ENCODE peak calls at places on chromosomes 2 and 18, in five cellular contexts. One of them, this sample, is unnamed.

GRCh38 chr18:32160547-32160946 is 29.3 kb upstream of the MEP1B start:
- DNase-seq in upper lobe of left lung: no peak
- DNase-seq in dorsolateral prefrontal cortex: no peak
- DNase-seq in choroid plexus epithelial cell: no peak
- DNase-seq in AG09309: no peak
- DNase-seq in this sample: no peak

GRCh38 chr2:36461039-36461681 is 105.6 kb downstream of the CRIM1 start:
- DNase-seq in dorsolateral prefrontal cortex: no peak
- DNase-seq in upper lobe of left lung: no peak
- DNase-seq in AG09309: peak
- DNase-seq in choroid plexus epithelial cell: peak
- DNase-seq in this sample: peak

GRCh38 chr2:128445533-128445900 is 126.8 kb upstream of the HS6ST1 start:
- DNase-seq in upper lobe of left lung: no peak
- DNase-seq in AG09309: no peak
- DNase-seq in dorsolateral prefrontal cortex: no peak
- DNase-seq in choroid plexus epithelial cell: no peak
- DNase-seq in this sample: no peak

GRCh38 chr2:234135750-234136221 is 85.3 kb downstream of the SPP2 start:
- DNase-seq in dorsolateral prefrontal cortex: peak
- DNase-seq in choroid plexus epithelial cell: peak
- DNase-seq in upper lobe of left lung: peak
- DNase-seq in AG09309: peak
- DNase-seq in this sample: peak

GRCh38 chr18:3616142-3616541 is 166.2 kb downstream of the TGIF1 start:
- DNase-seq in upper lobe of left lung: no peak
- DNase-seq in choroid plexus epithelial cell: no peak
- DNase-seq in dorsolateral prefrontal cortex: no peak
- DNase-seq in AG09309: no peak
- DNase-seq in this sample: no peak

GRCh38 chr2:20027715-20028434 is 15.4 kb upstream of the MATN3 start:
- DNase-seq in AG09309: no peak
- DNase-seq in upper lobe of left lung: no peak
- DNase-seq in dorsolateral prefrontal cortex: no peak
- DNase-seq in choroid plexus epithelial cell: peak
- DNase-seq in this sample: no peak

GRCh38 chr2:163207706-163208370 is 369.3 kb upstream of the KCNH7 start:
- DNase-seq in dorsolateral prefrontal cortex: no peak
- DNase-seq in upper lobe of left lung: no peak
- DNase-seq in choroid plexus epithelial cell: no peak
- DNase-seq in AG09309: no peak
- DNase-seq in this sample: no peak

GRCh38 chr18:159037-159652 is 788 bp downstream of the USP14 start:
- DNase-seq in choroid plexus epithelial cell: peak
- DNase-seq in dorsolateral prefrontal cortex: no peak
- DNase-seq in AG09309: no peak
- DNase-seq in upper lobe of left lung: no peak
- DNase-seq in this sample: no peak

GRCh38 chr2:20093263-20094141 is 42.1 kb upstream of the LAPTM4A start:
- DNase-seq in AG09309: peak
- DNase-seq in choroid plexus epithelial cell: peak
- DNase-seq in upper lobe of left lung: no peak
- DNase-seq in dorsolateral prefrontal cortex: no peak
- DNase-seq in this sample: peak

GRCh38 chr18:23038712-23039111 is 96.6 kb upstream of the CABLES1 start:
- DNase-seq in upper lobe of left lung: no peak
- DNase-seq in choroid plexus epithelial cell: peak
- DNase-seq in AG09309: peak
- DNase-seq in dorsolateral prefrontal cortex: no peak
- DNase-seq in this sample: no peak

GRCh38 chr2:164044637-164045036 is 308.8 kb upstream of the FIGN start:
- DNase-seq in dorsolateral prefrontal cortex: no peak
- DNase-seq in AG09309: no peak
- DNase-seq in upper lobe of left lung: no peak
- DNase-seq in choroid plexus epithelial cell: no peak
- DNase-seq in this sample: no peak

GRCh38 chr2:241009601-241010530 is 11.4 kb downstream of the SNED1 start:
- DNase-seq in upper lobe of left lung: peak
- DNase-seq in AG09309: peak
- DNase-seq in choroid plexus epithelial cell: peak
- DNase-seq in dorsolateral prefrontal cortex: no peak
- DNase-seq in this sample: peak

GRCh38 chr2:130841741-130842365 is 5.1 kb downstream of the ARHGEF4 start:
- DNase-seq in choroid plexus epithelial cell: no peak
- DNase-seq in AG09309: no peak
- DNase-seq in upper lobe of left lung: no peak
- DNase-seq in dorsolateral prefrontal cortex: no peak
- DNase-seq in this sample: no peak

GRCh38 chr2:46701152-46701551 is 214.5 kb downstream of the MCFD2 start:
- DNase-seq in dorsolateral prefrontal cortex: no peak
- DNase-seq in choroid plexus epithelial cell: peak
- DNase-seq in upper lobe of left lung: no peak
- DNase-seq in AG09309: no peak
- DNase-seq in this sample: no peak

GRCh38 chr2:236730393-236730792 is 160.8 kb downstream of the ACKR3 start:
- DNase-seq in upper lobe of left lung: no peak
- DNase-seq in choroid plexus epithelial cell: no peak
- DNase-seq in dorsolateral prefrontal cortex: no peak
- DNase-seq in AG09309: no peak
- DNase-seq in this sample: no peak

GRCh38 chr2:200380833-200381542 is 74.5 kb downstream of the SPATS2L start:
- DNase-seq in choroid plexus epithelial cell: peak
- DNase-seq in dorsolateral prefrontal cortex: no peak
- DNase-seq in upper lobe of left lung: peak
- DNase-seq in AG09309: peak
- DNase-seq in this sample: no peak

DNA sequence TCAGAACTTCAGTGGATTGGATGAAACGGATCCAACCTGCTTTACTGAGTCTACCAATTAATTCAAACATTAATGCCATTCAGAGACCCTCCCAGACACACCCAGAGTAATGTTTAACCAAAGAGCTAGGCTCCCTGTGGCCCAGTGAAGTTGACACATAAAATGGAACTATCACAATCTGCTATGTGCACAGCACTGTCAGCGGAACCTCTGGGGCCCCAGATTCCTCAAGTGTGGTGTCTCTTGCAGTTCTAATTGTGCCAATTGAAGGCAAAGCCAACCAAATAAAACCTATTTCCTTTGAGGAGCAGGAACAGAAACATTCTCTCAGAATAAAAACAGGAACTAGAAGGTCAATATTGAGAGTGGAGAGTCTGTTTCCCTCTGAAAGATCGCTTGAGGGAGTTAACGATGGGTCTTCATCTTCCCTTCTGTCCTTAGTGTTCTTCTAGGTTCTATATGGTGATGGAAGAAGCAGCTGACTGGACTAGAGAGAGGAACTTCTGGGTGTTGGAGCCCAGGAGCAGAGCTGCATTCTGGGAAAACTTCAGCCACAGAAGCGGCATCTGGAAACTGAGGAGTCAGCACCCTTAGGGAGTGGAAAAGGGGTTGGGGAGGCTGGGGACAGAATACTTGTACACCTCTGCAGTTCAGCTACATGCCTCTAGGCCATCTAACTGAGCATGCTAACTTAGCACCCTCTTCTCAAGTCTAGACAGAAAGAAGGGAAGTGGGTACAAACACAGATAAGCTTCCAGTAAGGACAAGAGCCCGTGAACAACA is 174.4 kb upstream of the FBXO11 start:
- DNase-seq in dorsolateral prefrontal cortex: no peak
- DNase-seq in upper lobe of left lung: no peak
- DNase-seq in choroid plexus epithelial cell: no peak
- DNase-seq in AG09309: no peak
- DNase-seq in this sample: no peak
- H3K4me3 ChIP-seq in dorsolateral prefrontal cortex: no peak
- H3K4me3 ChIP-seq in upper lobe of left lung: no peak
- H3K4me3 ChIP-seq in choroid plexus epithelial cell: no peak
- H3K4me3 ChIP-seq in AG09309: no peak
- H3K4me3 ChIP-seq in this sample: no peak

GRCh38 chr2:231614559-231615057 is 21.9 kb downstream of the TEX44 start:
- DNase-seq in upper lobe of left lung: no peak
- DNase-seq in AG09309: no peak
- DNase-seq in choroid plexus epithelial cell: no peak
- DNase-seq in dorsolateral prefrontal cortex: no peak
- DNase-seq in this sample: no peak

GRCh38 chr2:231615058-231615671 is 22.5 kb downstream of the TEX44 start:
- DNase-seq in choroid plexus epithelial cell: peak
- DNase-seq in upper lobe of left lung: no peak
- DNase-seq in AG09309: no peak
- DNase-seq in dorsolateral prefrontal cortex: no peak
- DNase-seq in this sample: no peak

GRCh38 chr2:231613054-231613654 is 20.5 kb downstream of the TEX44 start:
- DNase-seq in choroid plexus epithelial cell: peak
- DNase-seq in upper lobe of left lung: peak
- DNase-seq in AG09309: no peak
- DNase-seq in dorsolateral prefrontal cortex: no peak
- DNase-seq in this sample: no peak

GRCh38 chr2:231612199-231613053 is 19.8 kb downstream of the TEX44 start:
- DNase-seq in choroid plexus epithelial cell: peak
- DNase-seq in AG09309: peak
- DNase-seq in dorsolateral prefrontal cortex: peak
- DNase-seq in upper lobe of left lung: peak
- DNase-seq in this sample: peak

DNA sequence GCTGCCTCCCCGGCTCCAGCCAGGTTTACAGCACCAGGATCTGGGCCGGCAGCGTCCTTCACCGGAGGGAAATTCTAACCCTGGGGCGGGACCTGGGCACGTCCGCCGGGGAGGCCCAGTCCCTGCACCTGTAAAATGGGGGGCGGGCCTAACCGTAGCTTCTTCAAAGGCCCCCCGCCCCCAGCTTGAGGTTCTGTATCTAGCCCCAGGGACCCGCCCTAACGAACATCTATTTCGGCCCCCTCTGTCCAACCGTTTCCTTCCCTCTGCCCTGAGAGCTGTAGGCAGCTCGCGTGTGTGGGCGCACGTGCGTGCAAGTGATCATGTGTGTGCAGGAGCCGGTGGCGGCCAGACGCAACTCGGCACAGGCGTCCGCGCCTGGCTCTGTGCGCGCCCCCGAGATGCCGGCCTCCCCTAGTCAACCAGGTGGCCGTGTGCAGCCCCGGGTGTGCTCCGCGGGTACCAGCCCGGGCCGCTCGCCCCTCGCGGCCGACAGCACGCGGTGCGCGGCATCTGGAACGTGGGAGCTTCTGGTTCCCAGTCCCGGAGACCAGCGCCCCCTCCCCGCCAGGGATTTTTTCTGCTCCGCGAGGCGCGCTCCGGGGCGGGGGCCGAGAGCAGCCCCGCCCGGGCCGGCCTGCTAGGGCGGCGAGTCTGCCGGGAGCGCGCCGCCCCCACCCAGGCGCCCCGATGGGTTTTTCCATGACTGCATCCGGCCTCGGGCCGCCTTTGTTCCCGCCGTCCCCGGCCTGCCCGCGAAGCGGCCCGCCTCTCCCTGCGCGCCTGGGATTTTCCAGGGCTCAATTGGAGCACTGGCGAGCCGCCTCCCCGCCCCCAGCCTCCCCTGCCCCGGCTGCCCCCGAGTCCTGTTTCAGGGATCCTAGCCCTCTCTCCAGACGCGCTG is 21.2 kb downstream of the TEX44 start:
- DNase-seq in AG09309: no peak
- DNase-seq in dorsolateral prefrontal cortex: peak
- DNase-seq in upper lobe of left lung: peak
- DNase-seq in choroid plexus epithelial cell: peak
- DNase-seq in this sample: no peak
- TF ChIP-seq CTCF in AG09309: no peak
- TF ChIP-seq CTCF in dorsolateral prefrontal cortex: peak
- TF ChIP-seq CTCF in upper lobe of left lung: peak
- TF ChIP-seq CTCF in choroid plexus epithelial cell: no peak
- TF ChIP-seq CTCF in this sample: peak

DNA sequence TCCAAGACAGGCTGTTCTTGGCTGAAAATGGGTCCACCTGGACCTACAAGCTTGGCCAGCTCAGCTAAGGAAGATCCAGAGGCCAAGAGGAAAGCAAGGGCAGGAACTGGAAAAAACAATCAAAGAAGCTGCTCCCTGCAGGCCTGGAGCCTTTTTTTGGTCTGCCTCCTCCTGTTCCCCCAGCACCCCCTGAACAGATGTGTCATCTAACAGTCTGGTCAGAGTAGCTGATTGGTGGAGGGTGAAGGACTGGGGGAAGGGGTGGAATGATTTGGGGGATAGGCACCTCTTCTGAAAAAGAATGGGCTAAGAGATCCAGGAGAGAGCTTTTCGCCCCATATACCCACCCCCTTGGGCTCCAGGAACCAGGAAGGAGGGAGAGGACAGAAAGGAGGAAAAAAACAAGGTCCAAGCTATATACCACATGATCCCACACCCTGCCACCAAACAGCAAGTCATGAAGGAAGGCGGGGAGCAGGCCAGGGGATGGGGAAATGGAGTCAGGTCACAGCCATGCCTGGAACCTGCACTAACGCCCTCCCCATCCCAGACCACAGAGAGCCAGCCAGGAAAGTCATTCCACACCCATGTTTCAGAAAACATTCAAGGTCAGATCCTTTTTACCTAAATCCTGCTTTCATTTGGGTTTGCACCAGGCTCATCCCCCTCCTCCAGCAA is 2.0 kb downstream of the RAB11FIP5 start:
- DNase-seq in AG09309: no peak
- DNase-seq in choroid plexus epithelial cell: no peak
- DNase-seq in dorsolateral prefrontal cortex: no peak
- DNase-seq in upper lobe of left lung: no peak
- DNase-seq in this sample: no peak
- H3K4me3 ChIP-seq in AG09309: peak
- H3K4me3 ChIP-seq in choroid plexus epithelial cell: peak
- H3K4me3 ChIP-seq in dorsolateral prefrontal cortex: peak
- H3K4me3 ChIP-seq in upper lobe of left lung: peak
- H3K4me3 ChIP-seq in this sample: peak

DNA sequence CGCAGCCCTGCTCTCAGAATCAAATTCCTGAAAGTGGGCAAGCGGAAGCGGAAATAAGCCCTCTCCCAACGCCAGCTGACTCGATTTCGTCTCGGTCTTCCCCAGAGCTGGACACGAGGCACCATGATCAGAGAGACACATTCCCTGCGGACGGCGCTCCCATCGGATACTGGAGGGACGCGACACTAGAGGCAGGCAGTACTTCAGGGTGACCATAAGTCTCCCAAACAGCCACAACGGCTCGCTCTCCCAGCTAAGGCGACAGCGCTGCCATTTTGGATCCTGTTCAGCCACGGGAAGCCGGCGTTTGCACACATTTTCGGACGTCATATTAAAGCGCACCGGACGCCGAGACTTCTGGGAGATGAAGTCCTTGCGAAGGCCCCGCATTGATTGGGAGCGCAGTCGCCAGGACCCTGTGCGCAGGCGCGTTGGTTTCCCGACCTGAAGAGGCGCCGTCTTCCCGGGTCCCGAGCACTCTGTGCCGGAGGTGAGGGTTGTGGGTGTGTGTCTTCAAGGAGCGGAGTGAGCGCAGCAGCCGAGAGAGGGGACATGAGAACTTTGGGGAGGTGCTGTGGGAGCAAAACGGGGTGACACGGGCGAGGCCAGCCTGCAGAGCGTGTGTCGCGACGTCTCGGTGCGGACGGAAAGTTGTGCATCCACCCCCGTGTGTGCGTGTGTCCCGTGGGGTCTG is at the start of gene ZNF2:
- DNase-seq in choroid plexus epithelial cell: peak
- DNase-seq in upper lobe of left lung: peak
- DNase-seq in dorsolateral prefrontal cortex: peak
- DNase-seq in AG09309: peak
- DNase-seq in this sample: peak
- TF ChIP-seq CTCF in choroid plexus epithelial cell: peak
- TF ChIP-seq CTCF in upper lobe of left lung: peak
- TF ChIP-seq CTCF in dorsolateral prefrontal cortex: peak
- TF ChIP-seq CTCF in AG09309: no peak
- TF ChIP-seq CTCF in this sample: no peak